ENCODE peak calls at places on chromosomes 7 and 10, in ten cellular contexts. R is NB4; S is activated T-cell treated with anti-CD3 and anti-CD28 coated beads, Interleukin-2, amount 50 U/mL, for 4 hours; C is upper lobe of right lung; T is H54; P is stimulated activated CD4-positive, alpha-beta T cell treated with anti-CD3 and anti-CD28 coated beads, Interleukin-4, amount 100 ng/mL, for 1 hour; M is amniotic stem cell; G is NCI-H2081; U is NCI-H2029 treated with DMSO at 0.1 percent for 48 hours; V is GM13976. F is an unnamed sample.

GRCh38 chr7:149624006-149624405 is 126.4 kb upstream of the ZNF746 start:
- DNase-seq in R (peak), S (peak), C (peak), T (peak), P (peak), M (no peak), G (peak), U (no peak), V (peak), F (no peak)

GRCh38 chr7:36129048-36129534 is 24.0 kb upstream of the EEPD1 start:
- DNase-seq in R (no peak), S (no peak), C (no peak), T (peak), P (no peak), M (no peak), G (no peak), U (peak), V (no peak), F (no peak)

GRCh38 chr7:90320801-90321494 is at the start of gene FAM237B:
- DNase-seq in R (no peak), S (no peak), C (no peak), T (no peak), P (peak), M (no peak), G (peak), U (no peak), V (peak), F (no peak)

GRCh38 chr10:91980319-91980718 is 56.7 kb downstream of the BTAF1 start:
- DNase-seq in R (no peak), S (no peak), C (no peak), T (no peak), P (no peak), M (no peak), G (no peak), U (no peak), V (no peak), F (no peak)

GRCh38 chr7:1113548-1113885 is 25.6 kb downstream of the GPER1 start:
- DNase-seq in R (no peak), S (no peak), C (peak), T (no peak), P (no peak), M (no peak), G (no peak), U (no peak), V (no peak), F (no peak)

GRCh38 chr7:47154781-47155180 is 427.1 kb downstream of the TNS3 start:
- DNase-seq in R (no peak), S (no peak), C (no peak), T (no peak), P (no peak), M (no peak), G (no peak), U (no peak), V (no peak), F (no peak)

GRCh38 chr7:78542551-78542950 is 744.0 kb downstream of the PHTF2 start:
- DNase-seq in R (no peak), S (no peak), C (no peak), T (no peak), P (no peak), M (no peak), G (no peak), U (no peak), V (no peak), F (no peak)

GRCh38 chr7:34748244-34749039 is 90.4 kb downstream of the NPSR1 start:
- DNase-seq in R (no peak), S (no peak), C (peak), T (peak), P (no peak), M (no peak), G (peak), U (peak), V (no peak), F (no peak)

GRCh38 chr7:51459809-51460208 is 143.2 kb upstream of the COBL start:
- DNase-seq in R (no peak), S (no peak), C (no peak), T (no peak), P (no peak), M (no peak), G (no peak), U (no peak), V (no peak), F (no peak)

GRCh38 chr7:87001214-87001613 is 58.2 kb downstream of the ELAPOR2 start:
- DNase-seq in R (no peak), S (no peak), C (no peak), T (no peak), P (no peak), M (no peak), G (no peak), U (no peak), V (no peak), F (no peak)

GRCh38 chr10:93703066-93703465 is 674 bp upstream of the FRA10AC1 start:
- DNase-seq in R (peak), S (no peak), C (no peak), T (no peak), P (no peak), M (no peak), G (no peak), U (peak), V (peak), F (no peak)

GRCh38 chr7:82044497-82045080 is 274.7 kb upstream of the HGF start:
- DNase-seq in R (peak), S (no peak), C (no peak), T (no peak), P (no peak), M (peak), G (peak), U (peak), V (peak), F (peak)

GRCh38 chr7:106840342-106840741 is 24.7 kb upstream of the PIK3CG start:
- DNase-seq in R (no peak), S (no peak), C (no peak), T (peak), P (no peak), M (peak), G (no peak), U (no peak), V (no peak), F (no peak)

GRCh38 chr7:48419401-48419800 is 248.1 kb downstream of the ABCA13 start:
- DNase-seq in R (no peak), S (no peak), C (no peak), T (no peak), P (no peak), M (no peak), G (no peak), U (no peak), V (no peak), F (no peak)

GRCh38 chr7:131071786-131072504 is 255.7 kb upstream of the MKLN1 start:
- DNase-seq in R (peak), S (no peak), C (no peak), T (no peak), P (no peak), M (no peak), G (peak), U (peak), V (peak), F (peak)

GRCh38 chr7:33379891-33380525 is 250.6 kb downstream of the BBS9 start:
- DNase-seq in R (no peak), S (no peak), C (no peak), T (no peak), P (no peak), M (no peak), G (no peak), U (no peak), V (no peak), F (no peak)

GRCh38 chr10:23702977-23703414 is 264.1 kb downstream of the OTUD1 start:
- DNase-seq in R (peak), S (peak), C (peak), T (peak), P (peak), M (no peak), G (peak), U (peak), V (peak), F (peak)

GRCh38 chr7:117012284-117013174 is 59.2 kb downstream of the ST7 start:
- DNase-seq in R (peak), S (no peak), C (no peak), T (no peak), P (no peak), M (no peak), G (no peak), U (no peak), V (no peak), F (peak)

GRCh38 chr7:117715784-117716445 is 157.3 kb downstream of the CTTNBP2 start:
- DNase-seq in R (peak), S (no peak), C (no peak), T (peak), P (no peak), M (peak), G (peak), U (peak), V (peak), F (peak)

GRCh38 chr7:142872106-142872675 is 13.4 kb downstream of the TRPV6 start:
- DNase-seq in R (peak), S (no peak), C (no peak), T (no peak), P (no peak), M (no peak), G (no peak), U (no peak), V (no peak), F (no peak)

GRCh38 chr10:75402486-75403143 is 1.1 kb upstream of the ZNF503 start:
- DNase-seq in R (peak), S (no peak), C (peak), T (peak), P (no peak), M (no peak), G (peak), U (peak), V (no peak), F (no peak)

GRCh38 chr10:120437541-120437940 is 19.5 kb upstream of the PLPP4 start:
- DNase-seq in R (no peak), S (no peak), C (no peak), T (no peak), P (no peak), M (no peak), G (no peak), U (no peak), V (no peak), F (no peak)

GRCh38 chr10:62399211-62399610 is 25.0 kb downstream of the ZNF365 start:
- DNase-seq in R (no peak), S (no peak), C (no peak), T (no peak), P (no peak), M (no peak), G (no peak), U (no peak), V (no peak), F (no peak)